ENCODE peak calls at places on chromosomes 5 and 9, in eight cellular contexts. V is ACHN; S is fibroblast of lung; O is NT2/D1; C is stimulated activated naive CD4-positive, alpha-beta T cell; G is nephron progenitor cell; W is glutamatergic neuron; F is fibroblast of villous mesenchyme. Q is an unnamed sample.
A peak's percentile ranks its signal among the peaks of the same experiment; 100 is the strongest.

GRCh38 chr5:116646611-116647289 is 72.1 kb upstream of the SEMA6A start:
- DNase-seq in C (no peak), O (no peak), V (no peak), G (no peak), F (no peak), W (no peak), S (no peak), Q (no peak)

GRCh38 chr9:108439967-108440366 is 415.8 kb downstream of the ACTL7B start:
- DNase-seq in G (no peak), S (peak; percentile 75), V (no peak), O (no peak), W (no peak), C (no peak), F (peak; percentile 75), Q (no peak)

GRCh38 chr5:100840364-100840763 is 62.7 kb downstream of the ST8SIA4 start:
- DNase-seq in O (no peak), S (peak; percentile 71), W (no peak), C (no peak), V (peak; percentile 58), F (peak; percentile 71), G (no peak), Q (no peak)

GRCh38 chr5:172078726-172079345 is 72.4 kb upstream of the FBXW11 start:
- DNase-seq in O (no peak), G (no peak), S (peak; percentile 20), V (no peak), C (no peak), F (no peak), W (no peak), Q (no peak)

GRCh38 chr5:57429513-57430120 is 53.0 kb downstream of the ACTBL2 start:
- DNase-seq in G (no peak), S (no peak), O (no peak), V (no peak), W (no peak), F (no peak), C (no peak), Q (no peak)

GRCh38 chr5:146447734-146448380 is 724 bp downstream of the TCERG1 start:
- DNase-seq in O (no peak), G (no peak), C (no peak), V (peak; percentile 50), F (peak; percentile 44), S (peak; percentile 42), W (no peak), Q (no peak)

GRCh38 chr5:40429258-40430111 is 250.2 kb upstream of the PTGER4 start:
- DNase-seq in O (no peak), G (no peak), V (no peak), F (peak; percentile 22), C (no peak), W (no peak), S (peak; percentile 28), Q (no peak)

GRCh38 chr9:35909687-35910612 is 660 bp downstream of the SPAAR start:
- DNase-seq in F (no peak), V (no peak), S (no peak), O (no peak), C (no peak), W (no peak), G (no peak), Q (no peak)

GRCh38 chr5:154274828-154275185 is 84.3 kb downstream of the GALNT10 start:
- DNase-seq in O (no peak), G (no peak), F (no peak), C (no peak), S (no peak), V (no peak), W (no peak), Q (no peak)

Q was measured in spleen.